ENCODE peak calls at places on chromosome 6, in nine cellular contexts. One of them, this sample, is unnamed. For H3K36me3 and H3K27me3, the result is how much of the 10 kb centered on the place peaks cover.

GRCh38 chr6:134217516-134218140 is 100.3 kb downstream of the SGK1 start:
- DNase-seq in SJSA1: no peak
- DNase-seq in heart left ventricle: no peak
- DNase-seq in GM23338: no peak
- DNase-seq in CD8-positive, alpha-beta T cell: no peak
- DNase-seq in K562: no peak
- DNase-seq in CD8-positive, alpha-beta memory T cell: no peak
- DNase-seq in testis: no peak
- DNase-seq in ovary: no peak
- DNase-seq in this sample: no peak

GRCh38 chr6:70110128-70111022 is 192.5 kb downstream of the COL9A1 start:
- DNase-seq in SJSA1: no peak
- DNase-seq in heart left ventricle: no peak
- DNase-seq in GM23338: no peak
- DNase-seq in CD8-positive, alpha-beta T cell: no peak
- DNase-seq in K562: no peak
- DNase-seq in CD8-positive, alpha-beta memory T cell: no peak
- DNase-seq in testis: no peak
- DNase-seq in ovary: no peak
- DNase-seq in this sample: no peak

GRCh38 chr6:3426091-3426780 is 30.6 kb downstream of the SLC22A23 start:
- DNase-seq in SJSA1: no peak
- DNase-seq in heart left ventricle: no peak
- DNase-seq in GM23338: no peak
- DNase-seq in CD8-positive, alpha-beta T cell: no peak
- DNase-seq in K562: no peak
- DNase-seq in CD8-positive, alpha-beta memory T cell: no peak
- DNase-seq in testis: no peak
- DNase-seq in ovary: no peak
- DNase-seq in this sample: no peak

GRCh38 chr6:164911873-164912580 is 397.4 kb downstream of the C6orf118 start:
- DNase-seq in SJSA1: peak
- DNase-seq in heart left ventricle: no peak
- DNase-seq in GM23338: no peak
- DNase-seq in CD8-positive, alpha-beta T cell: no peak
- DNase-seq in K562: no peak
- DNase-seq in CD8-positive, alpha-beta memory T cell: no peak
- DNase-seq in testis: peak
- DNase-seq in ovary: no peak
- DNase-seq in this sample: no peak

GRCh38 chr6:148497256-148497655 is 154.6 kb downstream of the SASH1 start:
- DNase-seq in SJSA1: peak
- DNase-seq in heart left ventricle: no peak
- DNase-seq in GM23338: no peak
- DNase-seq in CD8-positive, alpha-beta T cell: no peak
- DNase-seq in K562: no peak
- DNase-seq in CD8-positive, alpha-beta memory T cell: no peak
- DNase-seq in testis: no peak
- DNase-seq in ovary: no peak
- DNase-seq in this sample: no peak

GRCh38 chr6:27814665-27815424 is 97.4 kb downstream of the OR2B2 start:
- DNase-seq in SJSA1: peak
- DNase-seq in heart left ventricle: peak
- DNase-seq in GM23338: peak
- DNase-seq in CD8-positive, alpha-beta T cell: peak
- DNase-seq in K562: no peak
- DNase-seq in CD8-positive, alpha-beta memory T cell: peak
- DNase-seq in testis: peak
- DNase-seq in ovary: peak
- DNase-seq in this sample: no peak

GRCh38 chr6:26152226-26153101 is 65.2 kb downstream of the HFE start:
- DNase-seq in SJSA1: no peak
- DNase-seq in heart left ventricle: no peak
- DNase-seq in GM23338: no peak
- DNase-seq in CD8-positive, alpha-beta T cell: no peak
- DNase-seq in K562: no peak
- DNase-seq in CD8-positive, alpha-beta memory T cell: no peak
- DNase-seq in testis: no peak
- DNase-seq in ovary: no peak
- DNase-seq in this sample: no peak

GRCh38 chr6:167849846-167850459 is 23.2 kb downstream of the AFDN start:
- DNase-seq in SJSA1: peak
- DNase-seq in heart left ventricle: no peak
- DNase-seq in GM23338: peak
- DNase-seq in CD8-positive, alpha-beta T cell: no peak
- DNase-seq in K562: no peak
- DNase-seq in CD8-positive, alpha-beta memory T cell: no peak
- DNase-seq in testis: no peak
- DNase-seq in ovary: no peak
- DNase-seq in this sample: no peak

GRCh38 chr6:166926748-166927147 is 29.6 kb downstream of the RNASET2 start:
- DNase-seq in SJSA1: no peak
- DNase-seq in heart left ventricle: no peak
- DNase-seq in GM23338: no peak
- DNase-seq in CD8-positive, alpha-beta T cell: no peak
- DNase-seq in K562: no peak
- DNase-seq in CD8-positive, alpha-beta memory T cell: no peak
- DNase-seq in testis: no peak
- DNase-seq in ovary: no peak
- DNase-seq in this sample: no peak

GRCh38 chr6:4412488-4412887 is 277.1 kb upstream of the ECI2 start:
- DNase-seq in SJSA1: no peak
- DNase-seq in heart left ventricle: no peak
- DNase-seq in GM23338: no peak
- DNase-seq in CD8-positive, alpha-beta T cell: no peak
- DNase-seq in K562: no peak
- DNase-seq in CD8-positive, alpha-beta memory T cell: no peak
- DNase-seq in testis: no peak
- DNase-seq in ovary: no peak
- DNase-seq in this sample: no peak

GRCh38 chr6:14763139-14763538 is 482.7 kb upstream of the JARID2 start:
- DNase-seq in SJSA1: no peak
- DNase-seq in heart left ventricle: no peak
- DNase-seq in GM23338: no peak
- DNase-seq in CD8-positive, alpha-beta T cell: no peak
- DNase-seq in K562: no peak
- DNase-seq in CD8-positive, alpha-beta memory T cell: no peak
- DNase-seq in testis: no peak
- DNase-seq in ovary: no peak
- DNase-seq in this sample: no peak

DNA sequence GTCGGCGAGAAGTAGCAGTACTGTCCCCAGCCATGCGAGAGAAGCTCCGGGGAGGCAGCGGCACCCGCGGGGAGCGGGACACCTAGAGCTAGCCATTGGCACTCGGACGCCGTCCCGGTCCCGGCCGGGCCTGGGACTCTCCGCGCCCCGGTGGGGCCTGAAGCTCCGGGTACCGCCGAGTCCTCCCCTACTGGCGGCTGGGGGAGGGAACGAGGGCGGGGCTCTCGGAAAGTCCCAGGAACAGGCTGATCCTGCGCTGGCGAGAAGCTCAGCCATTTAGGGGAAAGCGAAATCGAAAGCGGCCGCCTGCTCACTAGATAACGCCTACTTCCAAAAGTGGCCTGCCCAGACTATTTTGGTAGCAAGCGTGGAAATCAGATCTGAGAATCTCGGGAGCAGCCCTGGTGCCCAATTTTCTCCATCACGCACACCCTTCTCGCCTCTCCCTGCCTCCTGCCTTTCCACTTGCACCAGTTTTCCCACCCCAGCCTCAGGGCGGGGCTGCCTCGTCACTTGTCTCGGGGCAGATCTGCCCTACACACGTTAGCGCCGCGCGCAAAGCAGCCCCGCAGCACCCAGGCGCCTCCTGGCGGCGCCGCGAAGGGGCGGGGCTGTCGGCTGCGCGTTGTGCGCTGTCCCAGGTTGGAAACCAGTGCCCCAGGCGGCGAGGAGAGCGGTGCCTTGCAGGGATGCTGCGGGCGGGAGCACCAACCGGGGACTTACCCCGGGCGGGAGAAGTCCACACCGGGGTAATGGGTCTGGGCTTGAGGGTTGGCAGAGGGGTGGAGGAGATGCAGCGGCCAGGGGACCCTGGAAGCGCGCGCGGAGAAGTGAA is at the start of the genes PSMB9 and TAP1:
- DNase-seq in SJSA1: peak
- DNase-seq in heart left ventricle: peak
- DNase-seq in GM23338: peak
- DNase-seq in CD8-positive, alpha-beta T cell: peak
- DNase-seq in K562: peak
- DNase-seq in CD8-positive, alpha-beta memory T cell: peak
- DNase-seq in testis: peak
- DNase-seq in ovary: peak
- DNase-seq in this sample: peak
- H3K36me3 ChIP-seq in SJSA1: under half
- H3K36me3 ChIP-seq in heart left ventricle: half or more
- H3K36me3 ChIP-seq in GM23338: under half
- H3K36me3 ChIP-seq in CD8-positive, alpha-beta T cell: under half
- H3K36me3 ChIP-seq in K562: under half
- H3K36me3 ChIP-seq in CD8-positive, alpha-beta memory T cell: half or more
- H3K36me3 ChIP-seq in testis: under half
- H3K36me3 ChIP-seq in ovary: under half
- H3K36me3 ChIP-seq in this sample: under half

DNA sequence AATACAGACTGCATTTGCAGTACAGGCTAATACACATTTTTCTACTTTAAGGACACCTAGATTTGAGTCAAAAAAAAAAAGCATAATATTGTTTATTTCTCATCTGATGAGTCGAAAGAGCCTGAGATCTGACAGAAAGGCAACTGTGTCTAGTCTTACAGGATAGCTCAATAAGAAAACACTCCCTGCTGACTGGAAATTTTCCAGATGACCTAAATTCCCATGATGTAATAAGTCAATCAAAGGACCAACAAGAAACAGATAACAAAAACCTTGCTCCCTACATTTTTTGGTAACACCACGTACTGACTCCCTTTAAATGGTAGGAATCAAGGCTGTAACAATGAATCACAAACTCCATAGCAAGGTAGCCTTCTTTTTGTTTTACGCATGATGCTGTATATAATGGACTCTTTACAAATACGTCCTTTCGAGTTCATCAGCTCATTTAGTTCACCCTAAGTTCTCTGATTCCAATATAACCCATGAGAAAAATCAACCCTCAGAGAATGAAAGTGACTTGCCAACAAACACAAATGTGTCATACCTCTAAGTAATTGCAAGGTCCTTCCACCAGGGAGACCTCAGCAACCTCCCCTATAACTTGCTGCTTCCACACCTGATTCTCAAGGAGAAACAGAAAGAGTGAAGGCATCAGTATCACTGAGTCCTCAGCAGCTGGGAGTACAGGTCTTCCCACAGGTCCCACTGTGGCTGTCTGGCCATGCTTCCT is 12.1 kb downstream of the TBX18 start:
- DNase-seq in SJSA1: no peak
- DNase-seq in heart left ventricle: no peak
- DNase-seq in GM23338: peak
- DNase-seq in CD8-positive, alpha-beta T cell: no peak
- DNase-seq in K562: no peak
- DNase-seq in CD8-positive, alpha-beta memory T cell: no peak
- DNase-seq in testis: no peak
- DNase-seq in ovary: no peak
- DNase-seq in this sample: no peak
- H3K27me3 ChIP-seq in SJSA1: under half
- H3K27me3 ChIP-seq in heart left ventricle: under half
- H3K27me3 ChIP-seq in GM23338: under half
- H3K27me3 ChIP-seq in CD8-positive, alpha-beta T cell: under half
- H3K27me3 ChIP-seq in K562: under half
- H3K27me3 ChIP-seq in CD8-positive, alpha-beta memory T cell: under half
- H3K27me3 ChIP-seq in testis: under half
- H3K27me3 ChIP-seq in ovary: under half
- H3K27me3 ChIP-seq in this sample: under half

GRCh38 chr6:99568103-99568933 is at the start of gene CCNC:
- DNase-seq in SJSA1: peak
- DNase-seq in heart left ventricle: peak
- DNase-seq in GM23338: peak
- DNase-seq in CD8-positive, alpha-beta T cell: peak
- DNase-seq in K562: peak
- DNase-seq in CD8-positive, alpha-beta memory T cell: peak
- DNase-seq in testis: peak
- DNase-seq in ovary: peak
- DNase-seq in this sample: peak

GRCh38 chr6:99559056-99559455 is 9.4 kb downstream of the CCNC start:
- DNase-seq in SJSA1: no peak
- DNase-seq in heart left ventricle: no peak
- DNase-seq in GM23338: no peak
- DNase-seq in CD8-positive, alpha-beta T cell: no peak
- DNase-seq in K562: no peak
- DNase-seq in CD8-positive, alpha-beta memory T cell: no peak
- DNase-seq in testis: no peak
- DNase-seq in ovary: no peak
- DNase-seq in this sample: no peak

GRCh38 chr6:99563056-99563723 is 5.3 kb downstream of the CCNC start:
- DNase-seq in SJSA1: no peak
- DNase-seq in heart left ventricle: no peak
- DNase-seq in GM23338: no peak
- DNase-seq in CD8-positive, alpha-beta T cell: no peak
- DNase-seq in K562: no peak
- DNase-seq in CD8-positive, alpha-beta memory T cell: no peak
- DNase-seq in testis: no peak
- DNase-seq in ovary: no peak
- DNase-seq in this sample: no peak
- H3K36me3 ChIP-seq in SJSA1: under half
- H3K36me3 ChIP-seq in heart left ventricle: under half
- H3K36me3 ChIP-seq in GM23338: under half
- H3K36me3 ChIP-seq in CD8-positive, alpha-beta T cell: under half
- H3K36me3 ChIP-seq in K562: under half
- H3K36me3 ChIP-seq in CD8-positive, alpha-beta memory T cell: under half
- H3K36me3 ChIP-seq in testis: under half
- H3K36me3 ChIP-seq in ovary: under half
- H3K36me3 ChIP-seq in this sample: under half

GRCh38 chr6:1608222-1608975 is 1.3 kb upstream of the FOXC1 start:
- DNase-seq in SJSA1: no peak
- DNase-seq in heart left ventricle: no peak
- DNase-seq in GM23338: peak
- DNase-seq in CD8-positive, alpha-beta T cell: no peak
- DNase-seq in K562: no peak
- DNase-seq in CD8-positive, alpha-beta memory T cell: no peak
- DNase-seq in testis: no peak
- DNase-seq in ovary: no peak
- DNase-seq in this sample: no peak

GRCh38 chr6:1605822-1606532 is 3.7 kb upstream of the FOXC1 start:
- DNase-seq in SJSA1: no peak
- DNase-seq in heart left ventricle: no peak
- DNase-seq in GM23338: peak
- DNase-seq in CD8-positive, alpha-beta T cell: no peak
- DNase-seq in K562: no peak
- DNase-seq in CD8-positive, alpha-beta memory T cell: no peak
- DNase-seq in testis: no peak
- DNase-seq in ovary: no peak
- DNase-seq in this sample: no peak

GRCh38 chr6:1607557-1608221 is 2.0 kb upstream of the FOXC1 start:
- DNase-seq in SJSA1: no peak
- DNase-seq in heart left ventricle: no peak
- DNase-seq in GM23338: peak
- DNase-seq in CD8-positive, alpha-beta T cell: no peak
- DNase-seq in K562: no peak
- DNase-seq in CD8-positive, alpha-beta memory T cell: no peak
- DNase-seq in testis: no peak
- DNase-seq in ovary: no peak
- DNase-seq in this sample: no peak

GRCh38 chr6:1606533-1607235 is 3.0 kb upstream of the FOXC1 start:
- DNase-seq in SJSA1: no peak
- DNase-seq in heart left ventricle: no peak
- DNase-seq in GM23338: peak
- DNase-seq in CD8-positive, alpha-beta T cell: no peak
- DNase-seq in K562: no peak
- DNase-seq in CD8-positive, alpha-beta memory T cell: no peak
- DNase-seq in testis: no peak
- DNase-seq in ovary: no peak
- DNase-seq in this sample: no peak

GRCh38 chr6:1607236-1607556 is 2.5 kb upstream of the FOXC1 start:
- DNase-seq in SJSA1: no peak
- DNase-seq in heart left ventricle: no peak
- DNase-seq in GM23338: no peak
- DNase-seq in CD8-positive, alpha-beta T cell: no peak
- DNase-seq in K562: no peak
- DNase-seq in CD8-positive, alpha-beta memory T cell: no peak
- DNase-seq in testis: no peak
- DNase-seq in ovary: no peak
- DNase-seq in this sample: no peak
- H3K27me3 ChIP-seq in SJSA1: under half
- H3K27me3 ChIP-seq in heart left ventricle: half or more
- H3K27me3 ChIP-seq in GM23338: half or more
- H3K27me3 ChIP-seq in CD8-positive, alpha-beta T cell: half or more
- H3K27me3 ChIP-seq in K562: under half
- H3K27me3 ChIP-seq in CD8-positive, alpha-beta memory T cell: half or more
- H3K27me3 ChIP-seq in testis: under half
- H3K27me3 ChIP-seq in ovary: under half
- H3K27me3 ChIP-seq in this sample: half or more